ENCODE peak calls at places on chromosomes 5 and 9, in nine cellular contexts. J, Q, G, B, M, U, L, T and X are unnamed samples.

GRCh38 chr9:83473488-83473971 is 64.7 kb downstream of the FRMD3 start:
- DNase-seq in J (no peak), Q (peak), G (no peak), B (peak), M (no peak), U (no peak), L (peak), T (no peak), X (no peak)

GRCh38 chr9:75197521-75197920 is 109.2 kb downstream of the OSTF1 start:
- DNase-seq in J (no peak), Q (no peak), G (no peak), B (peak), M (no peak), U (no peak), L (peak), T (no peak), X (no peak)

GRCh38 chr5:57482671-57483106 is at the start of gene ACTBL2:
- DNase-seq in J (no peak), Q (peak), G (no peak), B (peak), M (no peak), U (no peak), L (peak), T (peak), X (no peak)

GRCh38 chr9:121118266-121118665 is 43.5 kb downstream of the CNTRL start:
- DNase-seq in J (no peak), Q (no peak), G (no peak), B (no peak), M (no peak), U (no peak), L (no peak), T (no peak), X (no peak)

GRCh38 chr9:88221110-88221509 is 82.8 kb upstream of the SPATA31C2 start:
- DNase-seq in J (peak), Q (no peak), G (no peak), B (no peak), M (no peak), U (no peak), L (no peak), T (no peak), X (no peak)

GRCh38 chr9:93818795-93819472 is 136.2 kb downstream of the BARX1 start:
- DNase-seq in J (no peak), Q (no peak), G (no peak), B (no peak), M (no peak), U (no peak), L (no peak), T (no peak), X (no peak)

GRCh38 chr9:34988218-34989055 is 1.1 kb upstream of the DNAJB5 start:
- DNase-seq in J (peak), Q (no peak), G (no peak), B (no peak), M (peak), U (peak), L (no peak), T (no peak), X (peak)

GRCh38 chr9:35313460-35313859 is 151.7 kb downstream of the UNC13B start:
- DNase-seq in J (no peak), Q (no peak), G (no peak), B (no peak), M (no peak), U (no peak), L (no peak), T (no peak), X (no peak)

GRCh38 chr5:926416-927171 is 33.9 kb downstream of the TRIP13 start:
- DNase-seq in J (peak), Q (no peak), G (peak), B (peak), M (peak), U (peak), L (peak), T (peak), X (peak)

GRCh38 chr9:77952641-77953341 is 78.8 kb downstream of the GNAQ start:
- DNase-seq in J (no peak), Q (no peak), G (no peak), B (peak), M (no peak), U (no peak), L (peak), T (peak), X (no peak)

GRCh38 chr9:93254806-93255519 is 71.0 kb downstream of the WNK2 start:
- DNase-seq in J (no peak), Q (no peak), G (no peak), B (no peak), M (no peak), U (no peak), L (no peak), T (no peak), X (no peak)

GRCh38 chr5:10566556-10567068 is 2.7 kb downstream of the ANKRD33B start:
- DNase-seq in J (no peak), Q (no peak), G (no peak), B (no peak), M (no peak), U (no peak), L (no peak), T (no peak), X (no peak)

GRCh38 chr5:52702877-52703276 is 84.8 kb upstream of the ITGA1 start:
- DNase-seq in J (no peak), Q (no peak), G (no peak), B (no peak), M (no peak), U (no peak), L (peak), T (no peak), X (no peak)

GRCh38 chr5:149448831-149449714 is 70.0 kb upstream of the IL17B start:
- DNase-seq in J (no peak), Q (peak), G (no peak), B (no peak), M (no peak), U (no peak), L (no peak), T (no peak), X (no peak)

GRCh38 chr5:8134609-8135008 is 265.7 kb downstream of the MTRR start:
- DNase-seq in J (no peak), Q (no peak), G (no peak), B (no peak), M (no peak), U (no peak), L (no peak), T (no peak), X (no peak)

GRCh38 chr9:79611091-79611614 is 39.4 kb downstream of the TLE4 start:
- DNase-seq in J (peak), Q (no peak), G (no peak), B (peak), M (no peak), U (no peak), L (peak), T (peak), X (no peak)

GRCh38 chr5:24364711-24365110 is 280.1 kb downstream of the CDH10 start:
- DNase-seq in J (no peak), Q (no peak), G (no peak), B (no peak), M (no peak), U (peak), L (no peak), T (no peak), X (no peak)

GRCh38 chr9:78103971-78104433 is 72.4 kb upstream of the GNAQ start:
- DNase-seq in J (no peak), Q (no peak), G (no peak), B (no peak), M (no peak), U (no peak), L (no peak), T (no peak), X (no peak)

DNA sequence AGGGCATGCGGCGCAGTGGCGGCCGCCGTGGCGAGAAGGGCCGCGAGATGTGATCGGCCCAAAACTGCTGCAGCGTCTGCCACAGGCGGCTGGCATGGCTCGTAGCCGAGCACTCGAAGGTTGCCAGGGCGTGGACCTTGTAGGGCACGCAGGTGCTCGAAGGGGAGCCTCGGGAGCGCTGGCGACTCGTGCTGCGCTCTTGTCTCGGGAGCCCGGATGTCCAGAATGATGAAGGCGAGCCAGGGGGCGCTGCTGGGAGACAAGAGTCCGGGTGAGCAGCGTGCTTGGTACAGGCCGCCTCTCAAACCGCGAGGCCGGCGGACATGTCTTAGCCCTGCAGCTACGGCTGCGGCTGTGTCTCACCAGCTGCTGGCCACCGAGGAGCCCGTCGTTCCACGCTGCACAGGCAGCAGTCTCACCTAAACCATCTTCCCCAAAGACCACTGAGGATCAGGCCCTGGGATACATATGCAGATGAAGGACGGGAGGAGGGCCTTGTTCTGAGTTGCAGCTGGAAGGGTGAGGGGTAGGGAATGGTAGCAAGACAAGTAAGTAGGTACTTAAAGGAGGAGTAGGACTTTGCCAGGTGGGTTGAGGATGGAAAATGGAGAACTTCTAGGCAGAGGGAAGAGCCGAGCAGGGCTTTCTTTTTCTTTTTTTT is 1.7 kb downstream of the CBY3 start:
- DNase-seq in J (peak), Q (no peak), G (peak), B (peak), M (peak), U (peak), L (peak), T (peak), X (peak)
- TF ChIP-seq CTCF in J (peak), Q (no peak), G (peak), B (peak), M (peak), U (no peak), L (peak), T (peak), X (peak)

DNA sequence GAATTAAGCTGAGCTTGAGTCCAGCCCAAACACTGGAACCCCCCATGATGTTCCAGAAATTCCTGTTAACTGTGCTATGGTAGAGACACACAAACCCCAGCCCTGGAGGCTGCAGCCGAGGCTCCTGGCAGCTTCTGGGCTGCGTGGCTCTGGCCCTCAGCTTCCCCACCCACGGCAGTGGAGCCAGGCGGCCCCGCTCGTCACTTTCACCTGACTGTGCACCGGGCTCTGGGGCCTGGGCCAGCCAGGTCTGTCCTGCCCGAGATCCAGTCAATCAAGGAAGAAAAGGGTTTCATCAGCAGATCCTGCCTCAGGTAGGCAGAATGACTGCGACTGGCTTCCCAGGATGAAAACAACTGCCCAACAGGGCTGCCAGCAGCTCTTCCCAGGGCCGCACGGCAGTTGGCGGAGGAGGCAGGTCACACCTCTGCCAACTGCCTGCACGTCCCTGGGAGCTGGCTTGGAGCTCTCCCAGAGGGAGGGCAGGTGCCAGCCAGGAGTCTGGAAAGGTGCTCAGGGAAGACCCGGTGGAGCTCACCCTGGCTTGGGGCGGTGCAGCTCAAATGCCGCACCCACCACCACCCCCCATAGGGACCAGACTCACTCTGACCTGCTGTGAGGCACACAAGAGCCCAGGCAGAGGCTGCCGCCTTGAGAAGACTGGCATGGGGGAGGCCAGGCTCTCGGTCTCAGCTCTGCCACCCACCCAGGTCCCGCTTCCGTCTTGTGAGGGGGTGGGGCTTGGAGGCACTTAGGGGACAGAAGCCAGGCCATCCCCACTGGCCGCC is 20.7 kb downstream of the BRD3 start:
- DNase-seq in J (no peak), Q (no peak), G (no peak), B (no peak), M (no peak), U (no peak), L (no peak), T (no peak), X (no peak)
- TF ChIP-seq CTCF in J (no peak), Q (no peak), G (no peak), B (no peak), M (no peak), U (no peak), L (no peak), T (no peak), X (no peak)

DNA sequence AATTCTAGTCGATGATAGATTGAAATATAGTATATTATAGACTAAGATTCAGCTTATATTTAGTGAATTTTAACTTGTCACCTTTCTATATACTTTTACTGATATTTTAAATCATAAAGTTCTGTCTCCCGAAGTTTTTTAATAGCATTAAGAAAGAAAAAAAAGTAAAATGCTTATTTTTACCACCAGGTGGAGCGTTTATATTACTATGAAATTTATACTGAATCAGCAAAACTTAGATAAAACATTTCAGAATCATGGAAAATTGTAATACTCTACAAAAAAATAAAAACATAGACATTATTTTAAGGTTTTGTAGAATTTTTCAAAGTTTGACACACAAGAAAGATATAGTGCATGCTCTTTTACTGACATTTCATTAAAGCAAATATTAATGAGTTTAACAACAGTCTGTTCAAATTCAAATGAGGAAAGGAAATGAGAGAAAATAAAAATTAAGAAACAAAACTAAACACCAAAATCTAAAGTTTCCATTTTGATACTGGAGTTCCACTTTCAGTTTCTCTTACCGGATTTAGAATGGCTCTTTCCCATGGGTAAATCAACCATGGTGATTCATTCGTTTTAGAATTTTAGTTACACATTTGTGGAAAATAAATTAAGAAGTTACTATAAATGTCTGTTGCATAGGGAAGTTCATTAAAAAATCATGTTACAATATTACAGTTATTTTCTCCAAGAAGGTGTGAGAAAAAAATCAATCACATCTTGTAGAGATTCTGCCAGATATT is 1035.3 kb downstream of the CDH12 start:
- DNase-seq in J (no peak), Q (no peak), G (no peak), B (peak), M (no peak), U (no peak), L (peak), T (no peak), X (no peak)
- TF ChIP-seq CTCF in J (peak), Q (no peak), G (peak), B (peak), M (peak), U (no peak), L (peak), T (peak), X (peak)

GRCh38 chr9:108671156-108671555 is 184.6 kb downstream of the ACTL7B start:
- DNase-seq in J (peak), Q (peak), G (no peak), B (no peak), M (no peak), U (no peak), L (peak), T (peak), X (no peak)
- TF ChIP-seq CTCF in J (peak), Q (peak), G (peak), B (peak), M (no peak), U (peak), L (peak), T (peak), X (peak)

GRCh38 chr5:171630047-171630669 is 155.5 kb upstream of the SMIM23 start:
- DNase-seq in J (peak), Q (peak), G (peak), B (peak), M (peak), U (peak), L (peak), T (peak), X (peak)
- TF ChIP-seq CTCF in J (peak), Q (peak), G (peak), B (peak), M (peak), U (peak), L (peak), T (peak), X (peak)

GRCh38 chr9:136372561-136373299 is 739 bp downstream of the CARD9 start:
- DNase-seq in J (peak), Q (peak), G (no peak), B (peak), M (peak), U (peak), L (peak), T (no peak), X (no peak)
- TF ChIP-seq CTCF in J (no peak), Q (no peak), G (peak), B (peak), M (peak), U (peak), L (peak), T (peak), X (no peak)